ENCODE peak calls at places on chromosomes 13 and 19, in nine cellular contexts. One of them, this sample, is unnamed.

GRCh38 chr13:99606322-99607089 is 105.2 kb downstream of the TM9SF2 start:
- DNase-seq in cardiac muscle cell: peak; percentile 91
- DNase-seq in HFFc6: peak; percentile 71
- DNase-seq in PC-9: peak; percentile 85
- DNase-seq in fibroblast of the aortic adventitia: peak; percentile 70
- DNase-seq in upper lobe of right lung: peak; percentile 95
- DNase-seq in tibial nerve: peak; percentile 86
- DNase-seq in astrocyte of the spinal cord: peak; percentile 82
- DNase-seq in epithelial cell of esophagus: peak; percentile 88
- DNase-seq in this sample: peak; percentile 82

GRCh38 chr19:3683866-3684816 is 16.1 kb downstream of the PIP5K1C start:
- DNase-seq in epithelial cell of esophagus: no peak
- DNase-seq in tibial nerve: no peak
- DNase-seq in PC-9: no peak
- DNase-seq in cardiac muscle cell: no peak
- DNase-seq in upper lobe of right lung: no peak
- DNase-seq in astrocyte of the spinal cord: peak; percentile 86
- DNase-seq in fibroblast of the aortic adventitia: no peak
- DNase-seq in HFFc6: peak; percentile 32
- DNase-seq in this sample: peak; percentile 17

GRCh38 chr13:51113186-51113881 is 2.3 kb upstream of the C13orf42 start:
- DNase-seq in PC-9: no peak
- DNase-seq in fibroblast of the aortic adventitia: no peak
- DNase-seq in epithelial cell of esophagus: no peak
- DNase-seq in upper lobe of right lung: no peak
- DNase-seq in tibial nerve: no peak
- DNase-seq in astrocyte of the spinal cord: no peak
- DNase-seq in cardiac muscle cell: no peak
- DNase-seq in HFFc6: no peak
- DNase-seq in this sample: no peak

GRCh38 chr13:114047358-114047881 is 73.5 kb upstream of the C13orf46 start:
- DNase-seq in upper lobe of right lung: no peak
- DNase-seq in cardiac muscle cell: no peak
- DNase-seq in tibial nerve: no peak
- DNase-seq in PC-9: no peak
- DNase-seq in epithelial cell of esophagus: no peak
- DNase-seq in astrocyte of the spinal cord: peak; percentile 20
- DNase-seq in HFFc6: no peak
- DNase-seq in fibroblast of the aortic adventitia: no peak
- DNase-seq in this sample: no peak

GRCh38 chr13:33489563-33489962 is 204.0 kb upstream of the STARD13 start:
- DNase-seq in tibial nerve: no peak
- DNase-seq in upper lobe of right lung: no peak
- DNase-seq in PC-9: no peak
- DNase-seq in cardiac muscle cell: no peak
- DNase-seq in epithelial cell of esophagus: no peak
- DNase-seq in HFFc6: no peak
- DNase-seq in astrocyte of the spinal cord: no peak
- DNase-seq in fibroblast of the aortic adventitia: no peak
- DNase-seq in this sample: no peak

GRCh38 chr13:98771838-98772611 is 19.6 kb upstream of the SLC15A1 start:
- DNase-seq in upper lobe of right lung: no peak
- DNase-seq in epithelial cell of esophagus: no peak
- DNase-seq in PC-9: no peak
- DNase-seq in fibroblast of the aortic adventitia: no peak
- DNase-seq in astrocyte of the spinal cord: no peak
- DNase-seq in HFFc6: no peak
- DNase-seq in tibial nerve: no peak
- DNase-seq in cardiac muscle cell: no peak
- DNase-seq in this sample: no peak

GRCh38 chr19:48959341-48960239 is 4.9 kb downstream of the BAX start:
- DNase-seq in PC-9: no peak
- DNase-seq in upper lobe of right lung: no peak
- DNase-seq in fibroblast of the aortic adventitia: no peak
- DNase-seq in astrocyte of the spinal cord: no peak
- DNase-seq in HFFc6: no peak
- DNase-seq in cardiac muscle cell: no peak
- DNase-seq in tibial nerve: no peak
- DNase-seq in epithelial cell of esophagus: no peak
- DNase-seq in this sample: no peak

GRCh38 chr19:13937479-13938360 is 497 bp downstream of the PODNL1 start:
- DNase-seq in HFFc6: no peak
- DNase-seq in cardiac muscle cell: no peak
- DNase-seq in upper lobe of right lung: no peak
- DNase-seq in PC-9: no peak
- DNase-seq in tibial nerve: no peak
- DNase-seq in epithelial cell of esophagus: no peak
- DNase-seq in astrocyte of the spinal cord: no peak
- DNase-seq in fibroblast of the aortic adventitia: no peak
- DNase-seq in this sample: no peak

GRCh38 chr13:44810067-44810840 is 179.0 kb downstream of the NUFIP1 start:
- DNase-seq in astrocyte of the spinal cord: peak; percentile 35
- DNase-seq in epithelial cell of esophagus: peak; percentile 55
- DNase-seq in cardiac muscle cell: peak; percentile 34
- DNase-seq in tibial nerve: peak; percentile 44
- DNase-seq in HFFc6: no peak
- DNase-seq in PC-9: peak; percentile 37
- DNase-seq in upper lobe of right lung: no peak
- DNase-seq in fibroblast of the aortic adventitia: peak; percentile 89
- DNase-seq in this sample: peak; percentile 30

GRCh38 chr19:383922-384800 is 24.8 kb downstream of the C2CD4C start:
- DNase-seq in astrocyte of the spinal cord: no peak
- DNase-seq in upper lobe of right lung: peak; percentile 63
- DNase-seq in PC-9: no peak
- DNase-seq in tibial nerve: no peak
- DNase-seq in HFFc6: no peak
- DNase-seq in epithelial cell of esophagus: no peak
- DNase-seq in fibroblast of the aortic adventitia: peak; percentile 5
- DNase-seq in cardiac muscle cell: peak; percentile 64
- DNase-seq in this sample: no peak

GRCh38 chr13:101474419-101474957 is 22.0 kb downstream of the ITGBL1 start:
- DNase-seq in upper lobe of right lung: no peak
- DNase-seq in epithelial cell of esophagus: peak; percentile 43
- DNase-seq in PC-9: no peak
- DNase-seq in cardiac muscle cell: peak; percentile 12
- DNase-seq in fibroblast of the aortic adventitia: peak; percentile 84
- DNase-seq in tibial nerve: peak; percentile 42
- DNase-seq in HFFc6: peak; percentile 78
- DNase-seq in astrocyte of the spinal cord: peak; percentile 96
- DNase-seq in this sample: peak; percentile 73

GRCh38 chr19:20365146-20365545 is 198.1 kb downstream of the ZNF486 start:
- DNase-seq in HFFc6: no peak
- DNase-seq in epithelial cell of esophagus: no peak
- DNase-seq in tibial nerve: no peak
- DNase-seq in astrocyte of the spinal cord: no peak
- DNase-seq in PC-9: no peak
- DNase-seq in upper lobe of right lung: no peak
- DNase-seq in fibroblast of the aortic adventitia: no peak
- DNase-seq in cardiac muscle cell: peak; percentile 23
- DNase-seq in this sample: no peak

GRCh38 chr19:19661675-19662251 is 1.7 kb downstream of the ATP13A1 start:
- DNase-seq in PC-9: no peak
- DNase-seq in cardiac muscle cell: no peak
- DNase-seq in tibial nerve: no peak
- DNase-seq in upper lobe of right lung: no peak
- DNase-seq in astrocyte of the spinal cord: no peak
- DNase-seq in HFFc6: no peak
- DNase-seq in fibroblast of the aortic adventitia: no peak
- DNase-seq in epithelial cell of esophagus: no peak
- DNase-seq in this sample: no peak

GRCh38 chr13:66887088-66887487 is 343.0 kb downstream of the PCDH9 start:
- DNase-seq in HFFc6: no peak
- DNase-seq in PC-9: no peak
- DNase-seq in astrocyte of the spinal cord: peak; percentile 63
- DNase-seq in cardiac muscle cell: no peak
- DNase-seq in fibroblast of the aortic adventitia: peak; percentile 52
- DNase-seq in tibial nerve: no peak
- DNase-seq in epithelial cell of esophagus: no peak
- DNase-seq in upper lobe of right lung: no peak
- DNase-seq in this sample: no peak

GRCh38 chr19:28289294-28290063 is 923.5 kb downstream of the UQCRFS1 start:
- DNase-seq in tibial nerve: no peak
- DNase-seq in PC-9: no peak
- DNase-seq in epithelial cell of esophagus: no peak
- DNase-seq in astrocyte of the spinal cord: peak; percentile 14
- DNase-seq in HFFc6: no peak
- DNase-seq in fibroblast of the aortic adventitia: peak; percentile 30
- DNase-seq in cardiac muscle cell: no peak
- DNase-seq in upper lobe of right lung: no peak
- DNase-seq in this sample: no peak

GRCh38 chr13:43942301-43942700 is 62.6 kb downstream of the LACC1 start:
- DNase-seq in astrocyte of the spinal cord: peak; percentile 29
- DNase-seq in PC-9: no peak
- DNase-seq in cardiac muscle cell: no peak
- DNase-seq in upper lobe of right lung: no peak
- DNase-seq in fibroblast of the aortic adventitia: no peak
- DNase-seq in epithelial cell of esophagus: no peak
- DNase-seq in HFFc6: no peak
- DNase-seq in tibial nerve: no peak
- DNase-seq in this sample: no peak

GRCh38 chr19:39407394-39407643 is 672 bp downstream of the ZFP36 start:
- DNase-seq in upper lobe of right lung: no peak
- DNase-seq in epithelial cell of esophagus: no peak
- DNase-seq in PC-9: no peak
- DNase-seq in tibial nerve: no peak
- DNase-seq in HFFc6: no peak
- DNase-seq in astrocyte of the spinal cord: no peak
- DNase-seq in cardiac muscle cell: no peak
- DNase-seq in fibroblast of the aortic adventitia: no peak
- DNase-seq in this sample: no peak

GRCh38 chr19:40549007-40549708 is 27.5 kb upstream of the SHKBP1 start:
- DNase-seq in fibroblast of the aortic adventitia: peak; percentile 27
- DNase-seq in PC-9: peak; percentile 68
- DNase-seq in cardiac muscle cell: peak; percentile 91
- DNase-seq in upper lobe of right lung: peak; percentile 84
- DNase-seq in tibial nerve: peak; percentile 24
- DNase-seq in HFFc6: peak; percentile 9
- DNase-seq in epithelial cell of esophagus: peak; percentile 69
- DNase-seq in astrocyte of the spinal cord: peak; percentile 48
- DNase-seq in this sample: peak; percentile 67
- TF ChIP-seq CTCF in fibroblast of the aortic adventitia: peak; percentile 49
- TF ChIP-seq CTCF in PC-9: peak; percentile 60
- TF ChIP-seq CTCF in cardiac muscle cell: peak; percentile 39
- TF ChIP-seq CTCF in upper lobe of right lung: peak; percentile 47
- TF ChIP-seq CTCF in tibial nerve: peak; percentile 54
- TF ChIP-seq CTCF in HFFc6: peak; percentile 68
- TF ChIP-seq CTCF in epithelial cell of esophagus: peak; percentile 47
- TF ChIP-seq CTCF in astrocyte of the spinal cord: peak; percentile 49
- TF ChIP-seq CTCF in this sample: peak; percentile 42

DNA sequence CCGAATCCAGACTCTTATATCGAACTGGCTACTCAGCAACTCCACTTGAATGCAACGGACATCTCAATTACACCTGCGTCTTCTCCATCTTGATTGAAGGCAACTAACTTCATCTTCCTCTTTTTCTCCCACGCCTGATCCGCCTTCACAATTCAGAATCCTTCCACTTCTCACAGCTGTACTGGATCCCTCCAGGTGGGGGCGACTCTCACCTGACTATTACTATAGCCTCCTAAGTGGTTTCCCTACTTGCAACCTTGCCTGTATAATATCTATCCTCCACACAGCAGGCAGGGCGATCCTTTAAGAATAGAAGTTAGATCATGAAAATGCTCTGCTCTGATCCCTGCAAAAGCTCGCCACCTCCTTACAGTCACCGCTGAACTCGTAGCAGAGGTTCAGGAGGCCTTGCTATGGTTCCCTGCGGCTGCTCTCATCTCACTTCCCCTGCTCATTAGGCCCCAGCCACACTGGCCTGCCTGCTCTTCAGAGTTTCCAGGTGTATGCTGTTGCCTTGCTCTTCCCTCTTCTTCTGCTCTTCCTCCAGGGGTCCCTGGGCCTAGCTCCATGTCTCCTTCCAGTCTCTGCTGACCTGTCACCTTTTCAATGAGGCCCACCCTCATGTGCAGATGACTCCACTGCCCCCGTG is 31.9 kb downstream of the RFXAP start:
- DNase-seq in epithelial cell of esophagus: peak; percentile 9
- DNase-seq in tibial nerve: no peak
- DNase-seq in HFFc6: no peak
- DNase-seq in astrocyte of the spinal cord: no peak
- DNase-seq in upper lobe of right lung: no peak
- DNase-seq in cardiac muscle cell: peak; percentile 30
- DNase-seq in fibroblast of the aortic adventitia: no peak
- DNase-seq in PC-9: no peak
- DNase-seq in this sample: peak; percentile 38
- TF ChIP-seq CTCF in epithelial cell of esophagus: peak; percentile 25
- TF ChIP-seq CTCF in tibial nerve: no peak
- TF ChIP-seq CTCF in HFFc6: peak; percentile 67
- TF ChIP-seq CTCF in astrocyte of the spinal cord: peak; percentile 29
- TF ChIP-seq CTCF in upper lobe of right lung: peak; percentile 18
- TF ChIP-seq CTCF in cardiac muscle cell: peak; percentile 27
- TF ChIP-seq CTCF in fibroblast of the aortic adventitia: peak; percentile 32
- TF ChIP-seq CTCF in PC-9: peak; percentile 38
- TF ChIP-seq CTCF in this sample: no peak

DNA sequence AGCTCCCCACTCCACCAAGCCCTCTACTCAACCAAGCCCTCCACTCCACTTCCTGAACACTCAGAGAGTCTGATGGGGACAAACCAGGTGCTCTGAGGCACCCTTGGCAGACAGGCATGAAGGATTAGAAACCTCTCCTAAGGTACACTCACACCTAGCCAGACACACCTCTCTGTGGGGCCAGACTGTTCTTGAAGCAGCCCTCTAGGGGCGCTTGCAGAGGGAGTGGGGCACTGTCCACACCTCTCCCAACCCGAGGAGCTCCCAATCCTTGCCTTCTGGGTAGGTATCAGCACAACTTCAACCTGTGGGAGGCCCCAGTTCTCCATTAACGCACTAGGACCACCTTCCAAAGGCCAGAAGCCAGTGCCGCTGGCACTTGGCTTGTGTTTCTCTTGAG is 108.7 kb upstream of the VSTM2B start:
- DNase-seq in tibial nerve: no peak
- DNase-seq in HFFc6: no peak
- DNase-seq in upper lobe of right lung: no peak
- DNase-seq in PC-9: no peak
- DNase-seq in cardiac muscle cell: no peak
- DNase-seq in fibroblast of the aortic adventitia: no peak
- DNase-seq in astrocyte of the spinal cord: no peak
- DNase-seq in epithelial cell of esophagus: no peak
- DNase-seq in this sample: no peak
- TF ChIP-seq CTCF in tibial nerve: no peak
- TF ChIP-seq CTCF in HFFc6: no peak
- TF ChIP-seq CTCF in upper lobe of right lung: no peak
- TF ChIP-seq CTCF in PC-9: no peak
- TF ChIP-seq CTCF in cardiac muscle cell: no peak
- TF ChIP-seq CTCF in fibroblast of the aortic adventitia: no peak
- TF ChIP-seq CTCF in astrocyte of the spinal cord: no peak
- TF ChIP-seq CTCF in epithelial cell of esophagus: no peak
- TF ChIP-seq CTCF in this sample: no peak

DNA sequence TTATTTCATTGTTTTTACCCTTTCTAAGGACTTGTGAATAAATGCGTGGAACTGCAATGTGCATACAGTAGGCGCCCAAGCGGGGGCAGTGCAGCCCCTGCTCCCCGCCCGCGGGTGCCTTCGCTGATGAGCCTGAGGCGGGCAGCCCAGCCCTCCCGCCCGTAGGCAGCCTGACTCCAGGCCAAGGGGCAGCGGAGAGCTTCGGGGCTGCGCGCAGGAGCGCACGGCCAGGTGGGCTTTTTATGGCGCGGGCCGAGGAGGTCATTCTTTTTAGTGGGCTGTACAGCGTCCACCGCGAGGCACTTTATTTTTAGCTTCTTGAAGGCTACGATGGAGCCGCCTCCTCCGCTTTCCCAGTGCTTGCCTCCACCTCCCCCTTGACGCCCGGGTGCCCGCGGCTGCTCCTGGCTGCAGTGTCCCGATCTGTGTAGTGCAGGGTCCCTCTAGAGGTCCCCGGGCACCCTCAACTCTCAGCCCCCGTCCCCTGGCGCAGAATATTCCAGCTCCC is 60.5 kb downstream of the CCNE1 start:
- DNase-seq in tibial nerve: no peak
- DNase-seq in epithelial cell of esophagus: peak; percentile 19
- DNase-seq in astrocyte of the spinal cord: no peak
- DNase-seq in upper lobe of right lung: peak; percentile 62
- DNase-seq in PC-9: no peak
- DNase-seq in fibroblast of the aortic adventitia: no peak
- DNase-seq in cardiac muscle cell: peak; percentile 33
- DNase-seq in HFFc6: no peak
- DNase-seq in this sample: no peak
- TF ChIP-seq CTCF in tibial nerve: no peak
- TF ChIP-seq CTCF in epithelial cell of esophagus: peak; percentile 18
- TF ChIP-seq CTCF in astrocyte of the spinal cord: peak; percentile 7
- TF ChIP-seq CTCF in upper lobe of right lung: no peak
- TF ChIP-seq CTCF in PC-9: no peak
- TF ChIP-seq CTCF in fibroblast of the aortic adventitia: no peak
- TF ChIP-seq CTCF in cardiac muscle cell: peak; percentile 27
- TF ChIP-seq CTCF in HFFc6: peak; percentile 39
- TF ChIP-seq CTCF in this sample: no peak